ENCODE peak calls at places on chromosomes 2 and 18, in six cellular contexts. N is AG04450, K is BE2C, D is AG09319, M is mammary epithelial cell, T is body of pancreas. I is an unnamed sample.

GRCh38 chr2:202432776-202433175 is 56.6 kb downstream of the BMPR2 start:
- DNase-seq in K (no peak), D (no peak), M (no peak), N (no peak), T (no peak), I (no peak)

GRCh38 chr2:106789185-106789584 is 96.8 kb downstream of the ST6GAL2 start:
- DNase-seq in T (no peak), D (no peak), M (no peak), N (no peak), K (peak; percentile 30), I (no peak)

GRCh38 chr2:63790913-63791312 is 50.8 kb upstream of the UGP2 start:
- DNase-seq in N (peak; percentile 59), D (no peak), K (no peak), T (no peak), M (peak; percentile 67), I (no peak)

GRCh38 chr18:26421503-26421902 is 126.8 kb downstream of the KCTD1 start:
- DNase-seq in M (no peak), D (no peak), T (no peak), K (no peak), N (no peak), I (no peak)

GRCh38 chr2:60565472-60565871 is 12.0 kb upstream of the BCL11A start:
- DNase-seq in K (peak; percentile 24), D (no peak), M (no peak), T (peak; percentile 27), N (no peak), I (peak; percentile 37)

GRCh38 chr2:101476605-101477208 is 1.8 kb upstream of the RFX8 start:
- DNase-seq in K (no peak), N (no peak), D (no peak), T (no peak), M (peak; percentile 37), I (no peak)

GRCh38 chr2:149084924-149085795 is 46.7 kb downstream of the LYPD6B start:
- DNase-seq in T (no peak), K (no peak), M (no peak), N (no peak), D (no peak), I (no peak)

GRCh38 chr2:209236369-209236768 is 187.5 kb upstream of the MAP2 start:
- DNase-seq in T (no peak), M (no peak), D (no peak), K (no peak), N (no peak), I (peak; percentile 1)

GRCh38 chr18:42274488-42275137 is 319.6 kb downstream of the PIK3C3 start:
- DNase-seq in N (no peak), D (no peak), T (no peak), K (peak; percentile 38), M (peak; percentile 14), I (no peak)

GRCh38 chr2:68357608-68358337 is 7.3 kb upstream of the PLEK start:
- DNase-seq in T (peak; percentile 47), M (peak; percentile 53), D (peak; percentile 41), N (peak; percentile 18), K (peak; percentile 24), I (no peak)

GRCh38 chr2:36458106-36458505 is 102.5 kb downstream of the CRIM1 start:
- DNase-seq in D (no peak), M (no peak), K (no peak), N (no peak), T (no peak), I (no peak)

GRCh38 chr2:189104926-189105325 is 74.6 kb downstream of the COL5A2 start:
- DNase-seq in K (no peak), D (no peak), N (no peak), T (no peak), M (peak; percentile 21), I (no peak)

GRCh38 chr2:233999182-233999581 is 51.3 kb upstream of the SPP2 start:
- DNase-seq in D (no peak), T (no peak), N (no peak), M (no peak), K (peak; percentile 89), I (no peak)

GRCh38 chr2:202373490-202373889 is 2.6 kb upstream of the BMPR2 start:
- DNase-seq in K (no peak), D (no peak), T (no peak), M (no peak), N (no peak), I (no peak)

GRCh38 chr2:28649481-28650260 is 102.0 kb upstream of the PPP1CB start:
- DNase-seq in D (no peak), N (no peak), T (no peak), M (peak; percentile 72), K (peak; percentile 51), I (no peak)

GRCh38 chr2:240601061-240601830 is 14.7 kb downstream of the CAPN10 start:
- DNase-seq in N (no peak), K (peak; percentile 8), M (no peak), D (no peak), T (no peak), I (no peak)

GRCh38 chr2:234592541-234592940 is 95.7 kb upstream of the ARL4C start:
- DNase-seq in T (no peak), M (no peak), K (no peak), N (no peak), D (no peak), I (no peak)

GRCh38 chr18:12773369-12773768 is 70.5 kb downstream of the PSMG2 start:
- DNase-seq in M (no peak), D (no peak), T (no peak), N (no peak), K (no peak), I (no peak)

GRCh38 chr18:51211552-51211951 is 14.1 kb upstream of the MEX3C start:
- DNase-seq in D (no peak), M (peak; percentile 99), N (no peak), T (no peak), K (no peak), I (no peak)

GRCh38 chr2:53021828-53022227 is 745.8 kb upstream of the CHAC2 start:
- DNase-seq in K (no peak), D (no peak), M (no peak), T (no peak), N (no peak), I (no peak)

GRCh38 chr2:53021285-53021684 is 746.3 kb upstream of the CHAC2 start:
- DNase-seq in D (no peak), M (peak; percentile 32), T (no peak), K (no peak), N (peak; percentile 62), I (no peak)

DNA sequence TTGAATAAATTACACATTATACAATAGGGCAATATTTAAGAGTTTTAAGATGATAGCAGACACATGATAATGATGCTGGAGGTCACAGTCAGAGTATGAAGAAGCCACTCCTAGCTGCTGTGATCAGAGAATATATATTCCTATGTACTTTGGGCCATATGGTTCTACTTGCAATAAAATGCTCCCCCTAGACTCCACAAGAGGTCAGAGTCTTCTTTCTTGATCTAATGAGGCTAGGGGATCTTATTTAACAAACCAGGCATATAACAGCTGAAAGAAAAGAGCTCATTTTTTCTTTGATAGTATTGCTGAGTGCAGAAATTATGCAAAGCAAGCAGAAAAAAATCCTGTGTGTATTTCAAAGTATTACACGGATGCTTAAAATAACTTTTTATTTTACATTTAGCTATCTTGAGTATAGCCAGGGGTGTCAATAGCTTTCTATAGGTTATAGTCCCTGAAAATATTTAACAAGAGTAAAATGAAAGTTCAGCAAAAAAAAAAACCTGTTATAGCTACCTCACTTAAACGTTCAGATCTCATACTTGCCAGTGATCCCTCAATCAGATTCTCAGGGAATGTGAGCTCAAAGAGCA is 748.7 kb upstream of the CHAC2 start:
- DNase-seq in M (no peak), K (no peak), T (no peak), D (no peak), N (no peak), I (no peak)
- TF ChIP-seq CTCF in M (peak; percentile 6), K (peak; percentile 37), T (no peak), D (peak; percentile 26), N (peak; percentile 51), I (peak; percentile 31)

GRCh38 chr2:163475815-163476214 is 260.0 kb downstream of the FIGN start:
- DNase-seq in D (no peak), M (no peak), K (no peak), N (no peak), T (no peak), I (no peak)

GRCh38 chr2:163474319-163474744 is 261.5 kb downstream of the FIGN start:
- DNase-seq in N (no peak), T (no peak), M (no peak), D (no peak), K (no peak), I (no peak)

GRCh38 chr2:163467206-163467605 is 268.6 kb downstream of the FIGN start:
- DNase-seq in D (no peak), K (no peak), N (no peak), T (no peak), M (no peak), I (no peak)

GRCh38 chr2:163469561-163469962 is 266.2 kb downstream of the FIGN start:
- DNase-seq in N (no peak), K (no peak), T (no peak), D (no peak), M (no peak), I (no peak)

DNA sequence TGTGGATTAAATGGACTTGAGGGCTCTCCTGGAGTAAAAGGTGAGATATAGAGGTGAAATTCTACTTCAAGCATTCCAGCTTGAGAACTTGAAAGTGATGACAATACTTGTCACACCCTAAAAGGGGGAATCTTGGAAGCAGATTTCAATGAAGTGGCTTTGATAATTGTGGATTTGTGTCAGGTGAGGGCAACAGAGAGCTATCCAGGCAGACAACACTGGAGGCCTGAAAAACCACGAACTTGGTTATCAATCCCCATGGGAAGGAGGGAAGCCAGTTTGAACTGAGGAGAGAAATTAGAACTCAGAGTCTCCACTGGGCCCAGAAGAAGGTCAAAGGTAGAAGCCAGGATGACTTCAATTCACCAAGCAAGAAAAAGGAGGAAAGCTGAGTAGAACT is 263.9 kb downstream of the FIGN start:
- DNase-seq in N (no peak), D (no peak), K (peak; percentile 6), T (no peak), M (peak; percentile 19), I (no peak)
- TF ChIP-seq CTCF in N (peak; percentile 50), D (peak; percentile 15), K (peak; percentile 27), T (peak; percentile 7), M (peak; percentile 20), I (no peak)

DNA sequence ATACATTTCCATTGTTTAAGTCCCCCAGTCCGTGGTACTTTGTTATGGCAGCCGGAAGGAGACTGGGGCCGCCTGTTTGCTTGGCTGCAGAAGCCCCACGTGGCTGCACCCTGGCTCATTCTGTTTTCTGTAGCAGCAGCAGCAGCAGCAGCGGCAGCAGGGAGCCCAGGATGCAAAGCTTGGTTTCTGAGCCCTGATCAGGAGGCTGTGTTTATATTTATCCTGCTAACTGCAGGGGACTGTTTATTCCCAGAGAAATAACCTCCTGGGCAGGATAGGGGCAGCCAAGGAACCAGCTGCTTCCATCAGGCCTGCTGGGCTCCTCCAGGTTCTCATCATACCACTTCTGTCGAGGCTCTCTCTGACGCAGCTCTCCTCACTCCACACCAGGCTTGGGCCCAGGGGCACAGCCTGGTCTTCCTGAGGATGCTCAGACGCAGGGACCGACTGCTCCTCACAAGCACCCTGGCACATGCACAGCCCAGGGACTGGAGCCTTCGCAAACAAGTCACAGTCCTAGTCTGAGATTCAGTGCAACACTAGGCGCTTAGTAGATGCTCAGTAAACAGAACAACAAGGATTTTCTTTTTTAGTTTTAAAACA is 139.0 kb downstream of the MSH2 start:
- DNase-seq in K (no peak), D (no peak), N (peak; percentile 32), M (no peak), T (no peak), I (no peak)
- TF ChIP-seq CTCF in K (no peak), D (no peak), N (no peak), M (no peak), T (no peak), I (no peak)

DNA sequence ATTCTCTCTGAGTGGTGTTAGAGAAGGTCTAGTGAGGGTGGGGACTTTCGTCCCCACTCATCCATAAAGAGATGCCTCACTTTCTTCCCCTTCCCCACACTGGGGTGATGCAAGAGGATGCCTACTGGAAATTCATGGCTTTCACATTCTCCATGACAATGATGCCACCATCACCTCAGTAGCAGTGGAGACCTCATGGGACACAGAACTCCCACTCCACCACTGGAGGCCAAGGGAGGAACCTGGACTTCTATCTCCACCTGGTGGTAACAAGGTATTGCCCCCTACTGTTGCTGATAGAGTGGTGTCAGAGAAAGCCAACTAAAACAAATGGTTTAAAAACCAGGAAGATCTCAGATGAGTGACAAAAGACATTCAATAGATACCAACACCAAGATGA is 110.9 kb downstream of the INHBB start:
- DNase-seq in D (no peak), M (no peak), T (no peak), N (no peak), K (no peak), I (no peak)
- TF ChIP-seq CTCF in D (no peak), M (peak; percentile 1), T (no peak), N (no peak), K (no peak), I (no peak)

I was measured in nephron progenitor cell.